ENCODE peak calls at places on chromosomes 12 and 14, in seven cellular contexts. T is AG10803, J is H9, H is heart left ventricle, B is tibial nerve, Y is fibroblast of the aortic adventitia, L is HL-60. S is an unnamed sample.
A peak's percentile ranks its signal among the peaks of the same experiment; 100 is the strongest.

GRCh38 chr14:72049462-72049861 is 117.2 kb downstream of the RGS6 start:
- DNase-seq in T (no peak), Y (no peak), H (no peak), J (no peak), L (no peak), B (no peak), S (no peak)

GRCh38 chr12:113852273-113852672 is 113.9 kb downstream of the RBM19 start:
- DNase-seq in J (no peak), B (no peak), Y (no peak), L (no peak), T (no peak), H (no peak), S (no peak)

GRCh38 chr14:74514471-74514932 is 20.9 kb downstream of the ISCA2 start:
- DNase-seq in J (no peak), L (peak; percentile 59), T (peak; percentile 66), B (peak; percentile 43), H (peak; percentile 25), Y (peak; percentile 68), S (no peak)

GRCh38 chr14:105290598-105291356 is 10.0 kb downstream of the BRF1 start:
- DNase-seq in L (peak; percentile 77), T (no peak), H (no peak), B (no peak), Y (no peak), J (no peak), S (no peak)

GRCh38 chr12:107092669-107093546 is 441 bp downstream of the CRY1 start:
- DNase-seq in L (peak; percentile 44), B (peak; percentile 25), J (peak; percentile 65), H (peak; percentile 63), Y (peak; percentile 49), T (peak; percentile 20), S (no peak)

GRCh38 chr14:21320913-21321312 is 41.0 kb downstream of the RPGRIP1 start:
- DNase-seq in H (no peak), Y (no peak), J (no peak), B (no peak), T (no peak), L (no peak), S (no peak)

GRCh38 chr12:22459872-22460490 is 84.4 kb downstream of the C2CD5 start:
- DNase-seq in B (peak; percentile 26), H (no peak), Y (peak; percentile 65), L (peak; percentile 34), J (no peak), T (peak; percentile 62), S (no peak)

GRCh38 chr12:121934318-121934682 is 15.9 kb downstream of the CFAP251 start:
- DNase-seq in Y (no peak), H (no peak), B (no peak), J (no peak), L (no peak), T (no peak), S (no peak)

GRCh38 chr12:23415180-23415579 is 534.3 kb downstream of the SOX5 start:
- DNase-seq in H (no peak), T (no peak), L (no peak), J (no peak), B (no peak), Y (no peak), S (no peak)

GRCh38 chr12:22477166-22477893 is 67.0 kb downstream of the C2CD5 start:
- DNase-seq in Y (peak; percentile 88), H (no peak), B (no peak), T (peak; percentile 75), J (no peak), L (no peak), S (no peak)

GRCh38 chr12:68587448-68587873 is 23.2 kb upstream of the RAP1B start:
- DNase-seq in L (peak; percentile 85), J (no peak), B (no peak), H (no peak), T (no peak), Y (no peak), S (no peak)

GRCh38 chr12:754238-754816 is 1.9 kb downstream of the WNK1 start:
- DNase-seq in Y (peak; percentile 27), B (peak; percentile 7), L (peak; percentile 7), T (no peak), J (no peak), H (peak; percentile 36), S (no peak)

GRCh38 chr12:91023326-91024004 is 18.7 kb upstream of the EPYC start:
- DNase-seq in B (no peak), H (no peak), J (no peak), L (no peak), Y (peak; percentile 63), T (peak; percentile 79), S (no peak)

GRCh38 chr12:113241191-113242017 is 20.1 kb downstream of the TPCN1 start:
- DNase-seq in T (peak; percentile 98), J (peak; percentile 44), B (peak; percentile 57), L (peak; percentile 60), Y (peak; percentile 47), H (peak; percentile 38), S (no peak)

GRCh38 chr14:50520947-50521815 is 11.2 kb downstream of the MAP4K5 start:
- DNase-seq in B (no peak), J (no peak), Y (peak; percentile 85), L (no peak), T (peak; percentile 74), H (no peak), S (no peak)

GRCh38 chr12:70692681-70693288 is 55.6 kb upstream of the PTPRB start:
- DNase-seq in J (no peak), B (no peak), T (peak; percentile 44), H (no peak), Y (peak; percentile 68), L (no peak), S (no peak)

GRCh38 chr12:115758886-115759620 is 518.4 kb downstream of the MED13L start:
- DNase-seq in J (no peak), B (no peak), L (no peak), T (no peak), H (no peak), Y (no peak), S (no peak)

GRCh38 chr14:53355581-53356112 is 202.5 kb upstream of the DDHD1 start:
- DNase-seq in B (no peak), T (peak; percentile 51), Y (peak; percentile 58), L (no peak), H (no peak), J (peak; percentile 88), S (no peak)

GRCh38 chr14:68977741-68978549 is 1.2 kb downstream of the ACTN1 start:
- DNase-seq in J (peak; percentile 73), H (peak; percentile 73), T (peak; percentile 95), B (peak; percentile 47), Y (peak; percentile 39), L (peak; percentile 55), S (peak; percentile 26)

GRCh38 chr12:76272292-76272691 is 75.9 kb downstream of the BBS10 start:
- DNase-seq in T (no peak), J (no peak), L (no peak), Y (no peak), B (no peak), H (no peak), S (no peak)

GRCh38 chr14:104254735-104255400 is 116.5 kb downstream of the KIF26A start:
- DNase-seq in T (no peak), B (no peak), L (no peak), H (no peak), J (no peak), Y (no peak), S (no peak)

GRCh38 chr12:89448526-89448925 is 76.1 kb downstream of the GALNT4 start:
- DNase-seq in L (no peak), Y (no peak), J (no peak), T (no peak), B (no peak), H (no peak), S (no peak)

GRCh38 chr12:64587447-64587846 is 22.8 kb upstream of the RASSF3 start:
- DNase-seq in B (no peak), T (no peak), H (no peak), L (no peak), Y (no peak), J (peak; percentile 39), S (no peak)
- TF ChIP-seq CTCF in B (no peak), T (no peak), H (no peak), L (no peak), Y (no peak), J (peak; percentile 25), S (no peak)

GRCh38 chr12:15580431-15580830 is 208.8 kb downstream of the EPS8 start:
- DNase-seq in B (no peak), H (no peak), J (no peak), T (no peak), L (no peak), Y (no peak), S (no peak)
- TF ChIP-seq CTCF in B (no peak), H (no peak), J (no peak), T (peak; percentile 11), L (no peak), Y (peak; percentile 1), S (no peak)

GRCh38 chr12:118711185-118711584 is 270.2 kb upstream of the SRRM4 start:
- DNase-seq in B (no peak), J (no peak), Y (no peak), T (no peak), H (no peak), L (no peak), S (no peak)

GRCh38 chr12:118714500-118714899 is 266.8 kb upstream of the SRRM4 start:
- DNase-seq in B (no peak), H (no peak), L (no peak), J (no peak), T (no peak), Y (no peak), S (no peak)

GRCh38 chr12:118715647-118716046 is 265.7 kb upstream of the SRRM4 start:
- DNase-seq in L (no peak), T (no peak), H (no peak), B (no peak), Y (no peak), J (no peak), S (no peak)

DNA sequence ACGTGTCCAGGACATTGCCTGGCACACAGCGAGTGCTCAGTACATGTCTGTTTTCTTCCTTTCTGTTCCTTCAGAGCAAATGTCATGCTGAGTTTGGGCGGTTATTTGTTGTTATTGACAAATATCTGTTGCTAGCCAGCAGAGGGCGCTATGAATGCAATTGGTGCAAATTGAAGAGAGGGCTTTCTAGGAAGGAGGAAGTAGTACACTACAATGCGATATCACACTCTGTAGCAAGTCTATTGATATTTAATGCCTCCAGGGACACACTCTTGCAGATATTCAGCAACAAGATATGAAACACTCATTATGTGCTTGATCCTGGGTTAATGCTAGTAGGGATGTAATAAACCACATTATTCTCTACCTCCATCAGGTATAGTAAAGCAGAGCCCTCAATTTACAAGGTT is 267.3 kb upstream of the SRRM4 start:
- DNase-seq in L (peak; percentile 77), J (peak; percentile 68), Y (no peak), H (no peak), T (no peak), B (no peak), S (no peak)
- TF ChIP-seq CTCF in L (peak; percentile 29), J (peak; percentile 86), Y (no peak), H (peak; percentile 33), T (peak; percentile 4), B (no peak), S (no peak)

DNA sequence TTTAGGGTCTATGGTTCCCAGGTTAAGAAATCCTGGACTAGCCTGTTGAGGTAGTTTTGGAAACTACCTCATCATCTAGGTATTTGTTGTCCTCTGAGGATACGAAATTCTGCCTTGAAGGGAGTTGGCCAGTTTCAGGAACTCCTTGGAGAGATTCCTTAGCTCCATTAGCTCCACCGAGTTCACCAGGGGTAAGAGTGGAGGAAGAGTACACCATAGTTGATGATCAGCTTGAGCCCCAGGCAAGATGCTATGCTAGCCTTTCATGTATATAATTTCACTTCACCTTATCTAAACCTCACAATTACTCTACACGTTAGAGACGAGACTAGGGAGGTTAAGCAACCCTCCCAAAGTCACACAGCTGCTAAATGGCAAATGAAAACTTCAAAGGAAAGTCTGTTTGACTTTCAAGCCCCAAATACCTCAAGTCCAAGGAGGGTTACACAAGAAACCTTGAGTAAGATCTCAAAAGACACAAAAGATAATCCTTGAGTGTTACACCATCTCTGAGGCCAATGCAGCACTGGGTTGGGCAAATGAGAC is 97.1 kb upstream of the KRAS start:
- DNase-seq in L (peak; percentile 13), Y (peak; percentile 8), B (no peak), H (no peak), T (peak; percentile 9), J (no peak), S (no peak)
- TF ChIP-seq CTCF in L (no peak), Y (no peak), B (no peak), H (no peak), T (no peak), J (no peak), S (no peak)

S was measured in activated B cell treated with CpG ODN at 0.5 μM for 24 hours.